ENCODE peak calls at places on chromosomes 6 and 20, in eight cellular contexts. One of them, this sample, is unnamed.

GRCh38 chr20:45140836-45141235 is 16.6 kb upstream of the WFDC12 start:
- DNase-seq in esophagus muscularis mucosa: no peak
- DNase-seq in IMR-90: no peak
- DNase-seq in heart right ventricle: no peak
- DNase-seq in SK-N-SH: no peak
- DNase-seq in cardiac muscle cell: no peak
- DNase-seq in H1: no peak
- DNase-seq in transverse colon: no peak
- DNase-seq in this sample: no peak

GRCh38 chr6:15534970-15535369 is 127.9 kb downstream of the DTNBP1 start:
- DNase-seq in esophagus muscularis mucosa: peak; percentile 29
- DNase-seq in IMR-90: no peak
- DNase-seq in heart right ventricle: no peak
- DNase-seq in SK-N-SH: no peak
- DNase-seq in cardiac muscle cell: no peak
- DNase-seq in H1: no peak
- DNase-seq in transverse colon: no peak
- DNase-seq in this sample: no peak

GRCh38 chr6:41560440-41561192 is 14.4 kb downstream of the FOXP4 start:
- DNase-seq in esophagus muscularis mucosa: no peak
- DNase-seq in IMR-90: no peak
- DNase-seq in heart right ventricle: peak; percentile 75
- DNase-seq in SK-N-SH: no peak
- DNase-seq in cardiac muscle cell: peak; percentile 74
- DNase-seq in H1: no peak
- DNase-seq in transverse colon: peak; percentile 77
- DNase-seq in this sample: peak; percentile 59

GRCh38 chr20:37758332-37758731 is 64.5 kb downstream of the CTNNBL1 start:
- DNase-seq in esophagus muscularis mucosa: peak; percentile 83
- DNase-seq in IMR-90: no peak
- DNase-seq in heart right ventricle: no peak
- DNase-seq in SK-N-SH: no peak
- DNase-seq in cardiac muscle cell: no peak
- DNase-seq in H1: no peak
- DNase-seq in transverse colon: no peak
- DNase-seq in this sample: no peak

GRCh38 chr6:17167327-17167979 is 65.6 kb downstream of the STMND1 start:
- DNase-seq in esophagus muscularis mucosa: peak; percentile 80
- DNase-seq in IMR-90: peak; percentile 15
- DNase-seq in heart right ventricle: peak; percentile 55
- DNase-seq in SK-N-SH: peak; percentile 57
- DNase-seq in cardiac muscle cell: peak; percentile 57
- DNase-seq in H1: peak; percentile 50
- DNase-seq in transverse colon: peak; percentile 41
- DNase-seq in this sample: peak; percentile 53

GRCh38 chr20:35315199-35316020 is 23.2 kb upstream of the FAM83C start:
- DNase-seq in esophagus muscularis mucosa: no peak
- DNase-seq in IMR-90: peak; percentile 58
- DNase-seq in heart right ventricle: no peak
- DNase-seq in SK-N-SH: no peak
- DNase-seq in cardiac muscle cell: no peak
- DNase-seq in H1: no peak
- DNase-seq in transverse colon: no peak
- DNase-seq in this sample: no peak

GRCh38 chr6:149216459-149216858 is 101.1 kb upstream of the TAB2 start:
- DNase-seq in esophagus muscularis mucosa: no peak
- DNase-seq in IMR-90: no peak
- DNase-seq in heart right ventricle: no peak
- DNase-seq in SK-N-SH: no peak
- DNase-seq in cardiac muscle cell: no peak
- DNase-seq in H1: no peak
- DNase-seq in transverse colon: no peak
- DNase-seq in this sample: no peak

GRCh38 chr6:96542702-96543101 is 20.2 kb upstream of the FHL5 start:
- DNase-seq in esophagus muscularis mucosa: no peak
- DNase-seq in IMR-90: no peak
- DNase-seq in heart right ventricle: no peak
- DNase-seq in SK-N-SH: no peak
- DNase-seq in cardiac muscle cell: peak; percentile 25
- DNase-seq in H1: no peak
- DNase-seq in transverse colon: no peak
- DNase-seq in this sample: no peak

GRCh38 chr6:99780556-99780885 is 173.9 kb downstream of the PRDM13 start:
- DNase-seq in esophagus muscularis mucosa: no peak
- DNase-seq in IMR-90: no peak
- DNase-seq in heart right ventricle: no peak
- DNase-seq in SK-N-SH: no peak
- DNase-seq in cardiac muscle cell: no peak
- DNase-seq in H1: no peak
- DNase-seq in transverse colon: no peak
- DNase-seq in this sample: no peak

GRCh38 chr6:148954934-148955915 is 208.4 kb downstream of the UST start:
- DNase-seq in esophagus muscularis mucosa: no peak
- DNase-seq in IMR-90: peak; percentile 63
- DNase-seq in heart right ventricle: no peak
- DNase-seq in SK-N-SH: no peak
- DNase-seq in cardiac muscle cell: peak; percentile 65
- DNase-seq in H1: no peak
- DNase-seq in transverse colon: no peak
- DNase-seq in this sample: no peak

GRCh38 chr6:24838081-24838480 is 39.4 kb upstream of the ARMH2 start:
- DNase-seq in esophagus muscularis mucosa: no peak
- DNase-seq in IMR-90: no peak
- DNase-seq in heart right ventricle: no peak
- DNase-seq in SK-N-SH: no peak
- DNase-seq in cardiac muscle cell: no peak
- DNase-seq in H1: no peak
- DNase-seq in transverse colon: no peak
- DNase-seq in this sample: no peak

GRCh38 chr20:34512955-34513419 is 3.2 kb upstream of the DYNLRB1 start:
- DNase-seq in esophagus muscularis mucosa: no peak
- DNase-seq in IMR-90: no peak
- DNase-seq in heart right ventricle: no peak
- DNase-seq in SK-N-SH: no peak
- DNase-seq in cardiac muscle cell: no peak
- DNase-seq in H1: no peak
- DNase-seq in transverse colon: no peak
- DNase-seq in this sample: no peak

GRCh38 chr6:147806697-147807096 is 298.2 kb downstream of the SAMD5 start:
- DNase-seq in esophagus muscularis mucosa: no peak
- DNase-seq in IMR-90: no peak
- DNase-seq in heart right ventricle: no peak
- DNase-seq in SK-N-SH: no peak
- DNase-seq in cardiac muscle cell: no peak
- DNase-seq in H1: no peak
- DNase-seq in transverse colon: no peak
- DNase-seq in this sample: no peak

GRCh38 chr6:139605350-139605749 is 230.9 kb upstream of the CITED2 start:
- DNase-seq in esophagus muscularis mucosa: no peak
- DNase-seq in IMR-90: peak; percentile 92
- DNase-seq in heart right ventricle: no peak
- DNase-seq in SK-N-SH: no peak
- DNase-seq in cardiac muscle cell: peak; percentile 90
- DNase-seq in H1: no peak
- DNase-seq in transverse colon: no peak
- DNase-seq in this sample: no peak

GRCh38 chr20:34581341-34582189 is 23.0 kb downstream of the MAP1LC3A start:
- DNase-seq in esophagus muscularis mucosa: peak; percentile 85
- DNase-seq in IMR-90: peak; percentile 70
- DNase-seq in heart right ventricle: no peak
- DNase-seq in SK-N-SH: no peak
- DNase-seq in cardiac muscle cell: peak; percentile 77
- DNase-seq in H1: no peak
- DNase-seq in transverse colon: no peak
- DNase-seq in this sample: no peak

GRCh38 chr6:157453978-157454377 is 73.0 kb downstream of the ZDHHC14 start:
- DNase-seq in esophagus muscularis mucosa: no peak
- DNase-seq in IMR-90: no peak
- DNase-seq in heart right ventricle: no peak
- DNase-seq in SK-N-SH: no peak
- DNase-seq in cardiac muscle cell: no peak
- DNase-seq in H1: no peak
- DNase-seq in transverse colon: no peak
- DNase-seq in this sample: no peak

GRCh38 chr6:75608955-75609533 is 7.4 kb downstream of the SENP6 start:
- DNase-seq in esophagus muscularis mucosa: no peak
- DNase-seq in IMR-90: no peak
- DNase-seq in heart right ventricle: no peak
- DNase-seq in SK-N-SH: no peak
- DNase-seq in cardiac muscle cell: no peak
- DNase-seq in H1: no peak
- DNase-seq in transverse colon: no peak
- DNase-seq in this sample: no peak
- H3K4me1 ChIP-seq in esophagus muscularis mucosa: peaks cover 67% of the 10 kb centered on the region
- H3K4me1 ChIP-seq in IMR-90: peaks cover 7% of the 10 kb centered on the region
- H3K4me1 ChIP-seq in heart right ventricle: peaks cover 98% of the 10 kb centered on the region
- H3K4me1 ChIP-seq in SK-N-SH: no peaks in the 10 kb centered on the region
- H3K4me1 ChIP-seq in cardiac muscle cell: peaks cover 17% of the 10 kb centered on the region
- H3K4me1 ChIP-seq in H1: no peaks in the 10 kb centered on the region
- H3K4me1 ChIP-seq in transverse colon: peaks cover 77% of the 10 kb centered on the region
- H3K4me1 ChIP-seq in this sample: peaks cover 67% of the 10 kb centered on the region

DNA sequence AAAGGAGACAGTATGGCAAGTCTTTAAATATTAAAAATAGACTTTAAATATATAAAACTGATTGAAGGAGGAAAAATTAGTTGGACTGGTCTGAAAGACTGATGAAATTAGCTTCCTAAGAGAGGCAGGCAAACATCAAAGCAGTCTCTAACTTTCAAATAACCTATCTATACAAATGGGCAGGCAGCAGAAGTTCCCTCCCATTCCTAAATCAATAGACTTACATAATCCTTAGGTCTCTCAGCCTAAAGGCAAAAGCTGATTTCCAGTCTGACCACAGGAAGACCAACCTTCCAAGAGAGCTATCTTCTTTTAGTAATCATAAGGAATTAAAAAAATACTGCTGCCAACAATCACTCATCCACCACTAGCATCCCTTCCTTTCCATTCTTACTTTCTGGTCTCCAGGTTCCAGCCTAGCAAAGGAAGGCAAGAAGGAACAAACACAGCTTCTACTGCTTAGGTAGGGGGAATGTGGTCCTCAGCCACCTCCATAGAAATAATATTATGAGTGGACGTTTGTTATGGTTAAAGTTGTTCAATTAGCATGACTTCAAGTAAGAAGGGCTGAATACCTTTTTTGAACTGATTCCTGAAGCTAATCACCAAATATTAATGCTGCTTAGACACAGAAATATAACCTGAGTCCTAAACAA is 44.1 kb downstream of the SESN1 start:
- DNase-seq in esophagus muscularis mucosa: no peak
- DNase-seq in IMR-90: no peak
- DNase-seq in heart right ventricle: no peak
- DNase-seq in SK-N-SH: no peak
- DNase-seq in cardiac muscle cell: no peak
- DNase-seq in H1: no peak
- DNase-seq in transverse colon: no peak
- DNase-seq in this sample: no peak
- H3K27ac ChIP-seq in esophagus muscularis mucosa: no peak overlapping the region
- H3K27ac ChIP-seq in IMR-90: no peak overlapping the region
- H3K27ac ChIP-seq in heart right ventricle: no peak overlapping the region
- H3K27ac ChIP-seq in SK-N-SH: no peak overlapping the region
- H3K27ac ChIP-seq in cardiac muscle cell: no peak overlapping the region
- H3K27ac ChIP-seq in H1: no peak overlapping the region
- H3K27ac ChIP-seq in transverse colon: no peak overlapping the region
- H3K27ac ChIP-seq in this sample: no peak overlapping the region

GRCh38 chr6:151063339-151063738 is 176.4 kb upstream of the AKAP12 start:
- DNase-seq in esophagus muscularis mucosa: no peak
- DNase-seq in IMR-90: peak; percentile 72
- DNase-seq in heart right ventricle: no peak
- DNase-seq in SK-N-SH: no peak
- DNase-seq in cardiac muscle cell: peak; percentile 40
- DNase-seq in H1: no peak
- DNase-seq in transverse colon: no peak
- DNase-seq in this sample: no peak

GRCh38 chr6:151069641-151070040 is 170.1 kb upstream of the AKAP12 start:
- DNase-seq in esophagus muscularis mucosa: peak; percentile 64
- DNase-seq in IMR-90: no peak
- DNase-seq in heart right ventricle: no peak
- DNase-seq in SK-N-SH: no peak
- DNase-seq in cardiac muscle cell: no peak
- DNase-seq in H1: no peak
- DNase-seq in transverse colon: no peak
- DNase-seq in this sample: no peak

GRCh38 chr6:151067684-151068596 is 171.8 kb upstream of the AKAP12 start:
- DNase-seq in esophagus muscularis mucosa: peak; percentile 91
- DNase-seq in IMR-90: peak; percentile 97
- DNase-seq in heart right ventricle: peak; percentile 64
- DNase-seq in SK-N-SH: no peak
- DNase-seq in cardiac muscle cell: peak; percentile 90
- DNase-seq in H1: no peak
- DNase-seq in transverse colon: peak; percentile 40
- DNase-seq in this sample: peak; percentile 58

GRCh38 chr6:151068761-151069312 is 170.9 kb upstream of the AKAP12 start:
- DNase-seq in esophagus muscularis mucosa: peak; percentile 75
- DNase-seq in IMR-90: peak; percentile 62
- DNase-seq in heart right ventricle: no peak
- DNase-seq in SK-N-SH: no peak
- DNase-seq in cardiac muscle cell: peak; percentile 46
- DNase-seq in H1: no peak
- DNase-seq in transverse colon: no peak
- DNase-seq in this sample: no peak

DNA sequence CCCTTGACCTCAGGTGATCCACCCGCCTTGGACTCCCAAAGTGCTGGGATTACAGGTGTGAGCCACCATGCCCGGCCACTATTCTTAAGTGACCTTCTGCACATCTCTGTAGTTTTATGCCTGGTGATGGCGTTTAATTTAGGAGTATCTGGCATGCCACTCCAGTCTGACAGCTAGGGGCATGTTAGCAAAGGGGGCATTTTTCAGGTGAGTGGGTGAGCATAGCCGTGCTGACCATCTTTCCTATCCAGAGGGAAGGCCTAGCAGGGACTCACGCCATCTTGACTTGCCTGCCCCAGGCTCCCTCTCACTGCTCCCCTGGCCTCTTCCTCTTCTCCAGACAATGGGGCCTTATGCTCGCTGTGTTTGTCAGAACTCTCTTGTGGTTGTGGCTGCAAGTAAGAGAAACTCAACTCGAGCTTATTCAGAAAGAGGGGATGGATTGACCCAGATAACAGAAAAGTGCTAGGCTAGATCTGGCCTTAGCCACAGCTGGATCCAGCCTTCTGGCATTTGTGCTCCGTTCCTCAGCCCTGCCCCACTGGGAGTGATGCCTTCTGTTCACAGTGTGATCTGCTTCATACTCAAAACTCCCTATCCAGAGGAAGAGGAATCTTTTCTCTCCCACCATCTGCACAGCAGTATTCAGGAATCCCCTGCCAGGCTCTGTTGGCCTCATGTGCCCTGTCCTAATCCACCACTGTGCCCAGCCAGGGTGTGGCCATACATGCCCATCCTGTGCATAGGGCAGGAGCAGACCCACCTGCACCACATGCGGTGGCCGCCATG is 174.5 kb upstream of the AKAP12 start:
- DNase-seq in esophagus muscularis mucosa: peak; percentile 88
- DNase-seq in IMR-90: no peak
- DNase-seq in heart right ventricle: no peak
- DNase-seq in SK-N-SH: no peak
- DNase-seq in cardiac muscle cell: peak; percentile 42
- DNase-seq in H1: no peak
- DNase-seq in transverse colon: no peak
- DNase-seq in this sample: no peak
- H3K4me1 ChIP-seq in esophagus muscularis mucosa: peaks cover 22% of the 10 kb centered on the region
- H3K4me1 ChIP-seq in IMR-90: peaks cover 23% of the 10 kb centered on the region
- H3K4me1 ChIP-seq in heart right ventricle: peaks cover 22% of the 10 kb centered on the region
- H3K4me1 ChIP-seq in SK-N-SH: peaks cover 14% of the 10 kb centered on the region
- H3K4me1 ChIP-seq in cardiac muscle cell: peaks cover 25% of the 10 kb centered on the region
- H3K4me1 ChIP-seq in H1: no peaks in the 10 kb centered on the region
- H3K4me1 ChIP-seq in transverse colon: no peaks in the 10 kb centered on the region
- H3K4me1 ChIP-seq in this sample: peaks cover 7% of the 10 kb centered on the region

GRCh38 chr20:63879264-63879663 is 14.2 kb downstream of the TPD52L2 start:
- DNase-seq in esophagus muscularis mucosa: no peak
- DNase-seq in IMR-90: no peak
- DNase-seq in heart right ventricle: no peak
- DNase-seq in SK-N-SH: no peak
- DNase-seq in cardiac muscle cell: no peak
- DNase-seq in H1: no peak
- DNase-seq in transverse colon: no peak
- DNase-seq in this sample: no peak
- H3K27ac ChIP-seq in esophagus muscularis mucosa: no peak overlapping the region
- H3K27ac ChIP-seq in IMR-90: no peak overlapping the region
- H3K27ac ChIP-seq in heart right ventricle: no peak overlapping the region
- H3K27ac ChIP-seq in SK-N-SH: no peak overlapping the region
- H3K27ac ChIP-seq in cardiac muscle cell: no peak overlapping the region
- H3K27ac ChIP-seq in H1: no peak overlapping the region
- H3K27ac ChIP-seq in transverse colon: no peak overlapping the region
- H3K27ac ChIP-seq in this sample: no peak overlapping the region